ENCODE peak calls at places on chromosomes 5 and 9, in nine cellular contexts. Y, S, A, O, P, V, X, B and D are unnamed samples.

GRCh38 chr9:61674465-61674864 is 484.6 kb downstream of the SPATA31A7 start:
- DNase-seq in X (no peak), B (no peak), V (no peak), A (no peak), O (no peak), S (no peak), P (no peak), Y (no peak), D (peak)

GRCh38 chr5:94266170-94266569 is 352.2 kb downstream of the KIAA0825 start:
- DNase-seq in B (no peak), V (no peak), S (no peak), P (no peak), A (peak), Y (no peak), X (no peak), O (no peak), D (no peak)

GRCh38 chr5:17283121-17283415 is 65.6 kb downstream of the BASP1 start:
- DNase-seq in O (no peak), B (no peak), Y (no peak), V (no peak), S (no peak), P (no peak), A (no peak), X (no peak), D (no peak)

GRCh38 chr5:34914671-34915138 is 599 bp downstream of the RAD1 start:
- DNase-seq in V (no peak), O (no peak), A (peak), S (peak), B (peak), Y (peak), X (peak), P (no peak), D (no peak)

GRCh38 chr5:110932755-110933488 is 138.6 kb upstream of the TSLP start:
- DNase-seq in O (no peak), S (no peak), V (no peak), A (no peak), Y (no peak), X (no peak), P (no peak), B (no peak), D (no peak)

GRCh38 chr9:81411961-81412360 is 277.4 kb downstream of the TLE1 start:
- DNase-seq in A (peak), Y (no peak), V (no peak), B (no peak), O (no peak), P (peak), S (no peak), X (no peak), D (no peak)

GRCh38 chr9:114606068-114606467 is 5.0 kb upstream of the TMEM268 start:
- DNase-seq in P (no peak), V (no peak), Y (no peak), A (no peak), B (no peak), X (no peak), O (no peak), S (no peak), D (no peak)

GRCh38 chr5:33032161-33033085 is 321.3 kb downstream of the NPR3 start:
- DNase-seq in A (peak), S (no peak), Y (no peak), X (no peak), O (no peak), V (no peak), B (no peak), P (no peak), D (no peak)

GRCh38 chr5:130652178-130652577 is 512.9 kb downstream of the HINT1 start:
- DNase-seq in S (no peak), V (no peak), A (peak), B (no peak), X (no peak), O (no peak), Y (peak), P (peak), D (no peak)

GRCh38 chr5:132067451-132067850 is 6.1 kb upstream of the CSF2 start:
- DNase-seq in V (no peak), Y (no peak), X (no peak), B (no peak), S (no peak), A (no peak), P (no peak), O (no peak), D (no peak)

GRCh38 chr5:168126606-168127005 is 164.8 kb upstream of the WWC1 start:
- DNase-seq in P (no peak), O (no peak), S (no peak), V (no peak), B (no peak), A (no peak), X (no peak), Y (no peak), D (no peak)

GRCh38 chr5:107542831-107543231 is 127.9 kb downstream of the EFNA5 start:
- DNase-seq in O (peak), V (no peak), B (peak), X (peak), A (peak), Y (peak), S (peak), P (peak), D (peak)

GRCh38 chr5:112240011-112240410 is 179.1 kb downstream of the EPB41L4A start:
- DNase-seq in S (no peak), V (no peak), O (no peak), B (no peak), P (no peak), X (no peak), Y (peak), A (no peak), D (no peak)

GRCh38 chr5:133147815-133148634 is 96.2 kb downstream of the HSPA4 start:
- DNase-seq in X (no peak), P (no peak), A (peak), O (no peak), V (no peak), S (no peak), B (no peak), Y (no peak), D (peak)

GRCh38 chr5:31581498-31582099 is 49.5 kb downstream of the C5orf22 start:
- DNase-seq in O (no peak), V (no peak), S (no peak), P (peak), Y (peak), B (no peak), A (peak), X (no peak), D (no peak)

GRCh38 chr5:10689391-10690081 is 71.5 kb downstream of the DAP start:
- DNase-seq in P (no peak), X (no peak), O (no peak), A (peak), B (no peak), Y (peak), V (no peak), S (no peak), D (no peak)

GRCh38 chr5:15535938-15536337 is 36.0 kb downstream of the FBXL7 start:
- DNase-seq in X (no peak), P (no peak), Y (no peak), V (no peak), B (no peak), O (no peak), A (no peak), S (no peak), D (no peak)

GRCh38 chr5:15539951-15540350 is 40.0 kb downstream of the FBXL7 start:
- DNase-seq in V (no peak), O (no peak), B (no peak), S (no peak), Y (no peak), P (no peak), A (peak), X (no peak), D (no peak)

GRCh38 chr5:15533124-15533893 is 33.3 kb downstream of the FBXL7 start:
- DNase-seq in P (no peak), B (no peak), S (no peak), V (no peak), A (peak), X (no peak), Y (no peak), O (no peak), D (no peak)

GRCh38 chr5:15544039-15544438 is 44.1 kb downstream of the FBXL7 start:
- DNase-seq in B (no peak), V (no peak), Y (no peak), S (no peak), X (no peak), A (peak), O (no peak), P (no peak), D (no peak)

GRCh38 chr5:15538516-15538915 is 38.5 kb downstream of the FBXL7 start:
- DNase-seq in X (no peak), Y (no peak), S (no peak), O (no peak), V (no peak), P (no peak), A (no peak), B (no peak), D (no peak)
- H3K27ac ChIP-seq in X (no peak), Y (no peak), S (no peak), O (peak), V (no peak), P (no peak), A (no peak), B (no peak), D (no peak)

GRCh38 chr9:137029058-137029922 is 1.3 kb upstream of the ABCA2 start:
- DNase-seq in O (peak), X (peak), S (peak), B (peak), Y (peak), V (peak), A (no peak), P (peak), D (no peak)
- H3K4me3 ChIP-seq in O (no peak), X (peak), S (peak), B (peak), Y (peak), V (peak), A (peak), P (no peak), D (peak)

DNA sequence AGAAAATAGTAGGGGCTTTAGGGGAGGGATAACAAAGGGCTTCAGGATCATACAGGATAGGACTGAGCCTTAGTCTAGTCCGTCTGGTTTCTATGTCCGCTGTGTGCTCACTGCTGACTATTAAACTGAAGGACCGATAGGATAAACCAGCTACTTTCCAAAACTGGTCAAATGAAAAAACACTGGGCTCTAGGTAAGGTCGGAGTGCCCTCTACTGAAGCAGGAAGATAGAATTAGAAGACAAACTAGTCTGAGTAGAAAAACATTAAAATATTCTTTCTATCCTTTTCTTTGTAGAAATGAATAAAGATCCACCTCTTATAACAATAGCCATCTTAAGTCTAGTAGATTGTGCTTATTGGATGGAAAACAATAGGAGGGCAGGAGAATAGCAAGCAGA is 133.6 kb downstream of the CEMIP2 start:
- DNase-seq in B (no peak), S (no peak), O (no peak), V (no peak), Y (no peak), P (no peak), X (no peak), A (no peak), D (no peak)
- TF ChIP-seq CTCF in B (no peak), S (no peak), O (no peak), V (no peak), Y (no peak), P (no peak), X (no peak), A (no peak), D (no peak)

GRCh38 chr9:127308559-127309429 is 44.2 kb downstream of the GARNL3 start:
- DNase-seq in S (no peak), O (no peak), V (no peak), P (no peak), Y (peak), A (peak), B (no peak), X (no peak), D (no peak)

GRCh38 chr9:127313042-127313560 is 48.5 kb downstream of the GARNL3 start:
- DNase-seq in A (no peak), O (no peak), X (no peak), P (no peak), V (peak), B (no peak), S (no peak), Y (no peak), D (no peak)

GRCh38 chr9:127309715-127310114 is 45.1 kb downstream of the GARNL3 start:
- DNase-seq in B (no peak), Y (no peak), X (no peak), A (no peak), S (no peak), P (no peak), V (no peak), O (no peak), D (no peak)

GRCh38 chr9:127307802-127308201 is 43.2 kb downstream of the GARNL3 start:
- DNase-seq in A (no peak), Y (no peak), S (no peak), X (no peak), O (no peak), V (no peak), P (no peak), B (no peak), D (no peak)

DNA sequence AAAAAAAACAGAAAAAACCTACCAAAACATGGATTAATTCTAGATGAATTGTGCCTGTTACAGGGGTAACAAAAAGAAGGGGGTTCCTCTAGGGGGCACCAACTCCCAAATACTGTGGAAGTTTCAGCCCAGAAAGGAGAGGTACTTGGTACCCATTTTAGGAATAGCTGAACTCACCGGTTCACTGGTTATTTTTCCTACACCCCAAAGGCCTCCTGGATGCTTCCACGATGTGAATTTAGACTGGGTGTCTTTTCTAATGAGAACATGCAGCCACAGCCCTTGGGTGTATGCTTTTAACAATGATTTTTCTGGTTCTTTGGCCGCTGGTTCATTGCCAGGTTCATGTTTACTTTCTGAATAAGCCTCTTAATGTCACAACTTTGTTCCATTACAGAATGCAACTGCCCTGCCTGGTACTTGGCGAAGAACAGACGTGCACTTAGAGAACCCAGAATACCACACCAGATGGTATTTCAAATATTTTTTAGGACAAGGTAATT is 46.7 kb downstream of the GARNL3 start:
- DNase-seq in S (no peak), P (peak), B (peak), A (peak), O (peak), X (no peak), V (no peak), Y (peak), D (peak)
- H3K27ac ChIP-seq in S (no peak), P (no peak), B (peak), A (no peak), O (peak), X (no peak), V (no peak), Y (peak), D (peak)

GRCh38 chr9:35906923-35907699 is 1.1 kb downstream of the HRCT1 start:
- DNase-seq in V (no peak), O (peak), Y (peak), S (no peak), B (no peak), P (peak), X (peak), A (peak), D (peak)
- H3K4me3 ChIP-seq in V (peak), O (peak), Y (no peak), S (peak), B (no peak), P (peak), X (no peak), A (peak), D (peak)

DNA sequence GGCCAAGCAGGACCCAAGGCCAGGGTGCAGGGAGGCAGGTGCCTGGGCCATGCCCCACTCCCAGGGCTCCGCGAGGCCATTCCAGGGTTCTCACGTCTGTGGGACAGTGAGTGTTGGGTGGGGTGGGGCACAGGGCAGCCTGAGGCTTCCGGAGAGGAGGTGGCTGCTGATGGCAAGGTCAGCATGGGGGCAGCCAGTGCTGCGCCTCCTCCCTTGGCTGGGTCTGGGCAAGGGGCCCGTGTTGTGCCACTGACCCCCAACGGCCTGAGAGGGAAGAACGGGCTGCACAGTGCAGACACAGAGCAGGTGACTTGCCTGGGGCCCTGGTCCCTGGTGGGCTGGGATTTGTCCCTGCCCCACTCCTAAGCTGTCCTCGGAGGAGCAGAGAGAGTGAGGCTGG is 82.1 kb downstream of the RXRA start:
- DNase-seq in A (no peak), V (no peak), B (no peak), O (no peak), S (no peak), Y (peak), X (no peak), P (no peak), D (no peak)
- TF ChIP-seq CTCF in A (no peak), V (no peak), B (no peak), O (no peak), S (no peak), Y (no peak), X (no peak), P (no peak), D (no peak)

GRCh38 chr9:134690301-134690751 is 48.7 kb downstream of the COL5A1 start:
- DNase-seq in S (no peak), Y (no peak), B (no peak), O (no peak), A (no peak), P (no peak), X (peak), V (no peak), D (no peak)

GRCh38 chr9:134688231-134688630 is 46.6 kb downstream of the COL5A1 start:
- DNase-seq in P (no peak), Y (no peak), A (no peak), S (no peak), V (no peak), O (no peak), B (no peak), X (peak), D (no peak)

GRCh38 chr9:134688661-134689319 is 47.2 kb downstream of the COL5A1 start:
- DNase-seq in P (no peak), B (no peak), Y (no peak), O (no peak), V (no peak), A (no peak), X (peak), S (no peak), D (no peak)

GRCh38 chr9:134690946-134691694 is 49.5 kb downstream of the COL5A1 start:
- DNase-seq in P (no peak), X (peak), O (no peak), B (no peak), A (no peak), V (no peak), S (no peak), Y (no peak), D (no peak)

GRCh38 chr9:134689320-134690181 is 47.9 kb downstream of the COL5A1 start:
- DNase-seq in A (no peak), S (peak), Y (peak), V (peak), O (peak), B (peak), P (peak), X (peak), D (no peak)
- H3K27ac ChIP-seq in A (no peak), S (no peak), Y (peak), V (no peak), O (peak), B (no peak), P (no peak), X (no peak), D (no peak)

GRCh38 chr9:34046784-34047379 is 1.8 kb downstream of the UBAP2 start:
- DNase-seq in O (no peak), B (no peak), S (no peak), Y (no peak), A (no peak), P (peak), X (no peak), V (no peak), D (no peak)
- H3K4me3 ChIP-seq in O (no peak), B (peak), S (peak), Y (peak), A (peak), P (peak), X (no peak), V (peak), D (no peak)

GRCh38 chr5:149930754-149931574 is 13.6 kb downstream of the PDE6A start:
- DNase-seq in S (no peak), P (no peak), A (no peak), X (no peak), B (no peak), O (no peak), V (no peak), Y (no peak), D (no peak)

GRCh38 chr5:149930060-149930753 is 14.4 kb downstream of the PDE6A start:
- DNase-seq in O (no peak), X (no peak), A (no peak), V (no peak), S (no peak), P (no peak), B (no peak), Y (no peak), D (no peak)

GRCh38 chr5:149935431-149935901 is 9.1 kb downstream of the PDE6A start:
- DNase-seq in A (no peak), O (no peak), V (no peak), B (peak), P (peak), Y (no peak), S (no peak), X (no peak), D (no peak)

GRCh38 chr5:149931992-149932436 is 12.6 kb downstream of the PDE6A start:
- DNase-seq in A (no peak), S (no peak), O (no peak), Y (no peak), X (no peak), B (no peak), P (no peak), V (no peak), D (no peak)

GRCh38 chr5:149932445-149933350 is 11.9 kb downstream of the PDE6A start:
- DNase-seq in X (no peak), B (no peak), Y (peak), V (peak), A (no peak), S (no peak), P (no peak), O (no peak), D (no peak)
- TF ChIP-seq CTCF in X (no peak), B (no peak), Y (peak), V (no peak), A (peak), S (no peak), P (no peak), O (no peak), D (no peak)

DNA sequence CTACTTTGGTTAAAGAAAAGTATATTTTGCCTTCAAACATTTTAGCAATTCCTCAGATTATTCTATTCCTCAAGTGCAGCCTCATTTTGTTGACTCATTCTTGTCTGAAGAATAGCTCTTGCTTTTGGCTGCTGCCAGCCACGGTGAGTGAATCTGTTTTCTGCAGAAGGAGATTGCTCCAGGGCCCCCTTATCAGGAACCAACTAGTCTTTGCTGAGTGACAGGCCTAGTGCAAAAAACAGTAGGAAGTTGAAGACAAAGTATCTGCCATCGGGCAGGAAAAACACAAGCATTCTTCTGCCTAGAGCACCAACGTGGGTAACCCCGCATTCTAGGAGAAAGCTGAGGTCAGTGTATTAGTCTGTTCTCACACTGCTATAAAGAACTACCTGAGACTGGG is 42.3 kb downstream of the ZNF883 start:
- DNase-seq in B (no peak), Y (no peak), O (no peak), S (no peak), V (no peak), A (no peak), P (no peak), X (no peak), D (no peak)
- H3K27ac ChIP-seq in B (no peak), Y (no peak), O (no peak), S (no peak), V (no peak), A (no peak), P (no peak), X (no peak), D (no peak)